ENCODE peak calls at places on chromosomes 4 and X, in four cellular contexts. One of them, this sample, is unnamed.
A peak's percentile ranks its signal among the peaks of the same experiment; 100 is the strongest.

GRCh38 chr4:168562021-168562691 is 65.3 kb downstream of the PALLD start:
- DNase-seq in K562: no peak
- DNase-seq in HepG2: no peak
- DNase-seq in WTC11: no peak
- DNase-seq in this sample: no peak

GRCh38 chr4:68109891-68110290 is 19.8 kb downstream of the TMPRSS11F start:
- DNase-seq in K562: no peak
- DNase-seq in HepG2: no peak
- DNase-seq in WTC11: no peak
- DNase-seq in this sample: no peak

GRCh38 chrX:69113723-69114122 is 51.5 kb downstream of the PJA1 start:
- DNase-seq in K562: no peak
- DNase-seq in HepG2: no peak
- DNase-seq in WTC11: no peak
- DNase-seq in this sample: no peak

GRCh38 chr4:98468744-98469143 is 189.7 kb downstream of the TSPAN5 start:
- DNase-seq in K562: no peak
- DNase-seq in HepG2: no peak
- DNase-seq in WTC11: no peak
- DNase-seq in this sample: no peak

GRCh38 chr4:145814246-145814645 is 124.4 kb downstream of the ZNF827 start:
- DNase-seq in K562: no peak
- DNase-seq in HepG2: no peak
- DNase-seq in WTC11: no peak
- DNase-seq in this sample: no peak

GRCh38 chr4:178414881-178415446 is 972.7 kb upstream of the AGA start:
- DNase-seq in K562: no peak
- DNase-seq in HepG2: no peak
- DNase-seq in WTC11: no peak
- DNase-seq in this sample: no peak

GRCh38 chr4:150816491-150816890 is 198.6 kb downstream of the LRBA start:
- DNase-seq in K562: no peak
- DNase-seq in HepG2: no peak
- DNase-seq in WTC11: no peak
- DNase-seq in this sample: no peak

GRCh38 chrX:34655496-34656258 is 1.4 kb downstream of the TMEM47 start:
- DNase-seq in K562: no peak
- DNase-seq in HepG2: no peak
- DNase-seq in WTC11: no peak
- DNase-seq in this sample: no peak

GRCh38 chr4:174523003-174523693 is 860 bp upstream of the HPGD start:
- DNase-seq in K562: no peak
- DNase-seq in HepG2: no peak
- DNase-seq in WTC11: no peak
- DNase-seq in this sample: no peak

GRCh38 chr4:182240161-182241130 is 2.8 kb upstream of the TENM3 start:
- DNase-seq in K562: no peak
- DNase-seq in HepG2: peak; percentile 81
- DNase-seq in WTC11: no peak
- DNase-seq in this sample: no peak

GRCh38 chr4:184447664-184448063 is 26.7 kb downstream of the IRF2 start:
- DNase-seq in K562: no peak
- DNase-seq in HepG2: no peak
- DNase-seq in WTC11: peak; percentile 56
- DNase-seq in this sample: no peak

GRCh38 chr4:125389713-125390112 is 75.0 kb downstream of the FAT4 start:
- DNase-seq in K562: no peak
- DNase-seq in HepG2: no peak
- DNase-seq in WTC11: no peak
- DNase-seq in this sample: no peak

GRCh38 chr4:15402146-15402545 is 25.7 kb upstream of the C1QTNF7 start:
- DNase-seq in K562: no peak
- DNase-seq in HepG2: no peak
- DNase-seq in WTC11: no peak
- DNase-seq in this sample: no peak

GRCh38 chr4:73222466-73223257 is 35.9 kb downstream of the ANKRD17 start:
- DNase-seq in K562: peak; percentile 35
- DNase-seq in HepG2: peak; percentile 75
- DNase-seq in WTC11: no peak
- DNase-seq in this sample: peak; percentile 55

GRCh38 chr4:126604273-126604867 is 1028.4 kb upstream of the INTU start:
- DNase-seq in K562: peak; percentile 38
- DNase-seq in HepG2: peak; percentile 18
- DNase-seq in WTC11: peak; percentile 20
- DNase-seq in this sample: no peak

GRCh38 chr4:169256101-169256612 is 14.6 kb downstream of the SH3RF1 start:
- DNase-seq in K562: no peak
- DNase-seq in HepG2: no peak
- DNase-seq in WTC11: no peak
- DNase-seq in this sample: no peak

GRCh38 chr4:65170768-65171514 is 499.3 kb downstream of the EPHA5 start:
- DNase-seq in K562: no peak
- DNase-seq in HepG2: no peak
- DNase-seq in WTC11: no peak
- DNase-seq in this sample: no peak

GRCh38 chr4:16893141-16893571 is 5.3 kb downstream of the LDB2 start:
- DNase-seq in K562: no peak
- DNase-seq in HepG2: no peak
- DNase-seq in WTC11: no peak
- DNase-seq in this sample: no peak

GRCh38 chr4:182089326-182089725 is 153.9 kb upstream of the TENM3 start:
- DNase-seq in K562: no peak
- DNase-seq in HepG2: peak; percentile 10
- DNase-seq in WTC11: peak; percentile 21
- DNase-seq in this sample: no peak

GRCh38 chrX:120310861-120311631 is at the start of gene TMEM255A:
- DNase-seq in K562: no peak
- DNase-seq in HepG2: no peak
- DNase-seq in WTC11: peak; percentile 25
- DNase-seq in this sample: no peak

GRCh38 chr4:77852892-77853495 is 9.6 kb upstream of the MRPL1 start:
- DNase-seq in K562: no peak
- DNase-seq in HepG2: no peak
- DNase-seq in WTC11: no peak
- DNase-seq in this sample: peak; percentile 13

GRCh38 chr4:30718021-30718888 is 1.9 kb upstream of the PCDH7 start:
- DNase-seq in K562: no peak
- DNase-seq in HepG2: no peak
- DNase-seq in WTC11: peak; percentile 66
- DNase-seq in this sample: no peak

GRCh38 chrX:145751943-145752342 is 65.7 kb upstream of the SLITRK2 start:
- DNase-seq in K562: no peak
- DNase-seq in HepG2: no peak
- DNase-seq in WTC11: no peak
- DNase-seq in this sample: no peak

GRCh38 chr4:2936773-2937145 is 26.4 kb downstream of the NOP14 start:
- DNase-seq in K562: no peak
- DNase-seq in HepG2: no peak
- DNase-seq in WTC11: no peak
- DNase-seq in this sample: peak; percentile 53

GRCh38 chrX:108001218-108001814 is 19.1 kb upstream of the TEX13B start:
- DNase-seq in K562: peak; percentile 13
- DNase-seq in HepG2: peak; percentile 11
- DNase-seq in WTC11: no peak
- DNase-seq in this sample: no peak

GRCh38 chr4:61200195-61200990 is at the start of gene ADGRL3:
- DNase-seq in K562: no peak
- DNase-seq in HepG2: no peak
- DNase-seq in WTC11: peak; percentile 84
- DNase-seq in this sample: no peak

GRCh38 chr4:176443117-176443516 is 123.4 kb downstream of the SPCS3 start:
- DNase-seq in K562: no peak
- DNase-seq in HepG2: no peak
- DNase-seq in WTC11: no peak
- DNase-seq in this sample: no peak

DNA sequence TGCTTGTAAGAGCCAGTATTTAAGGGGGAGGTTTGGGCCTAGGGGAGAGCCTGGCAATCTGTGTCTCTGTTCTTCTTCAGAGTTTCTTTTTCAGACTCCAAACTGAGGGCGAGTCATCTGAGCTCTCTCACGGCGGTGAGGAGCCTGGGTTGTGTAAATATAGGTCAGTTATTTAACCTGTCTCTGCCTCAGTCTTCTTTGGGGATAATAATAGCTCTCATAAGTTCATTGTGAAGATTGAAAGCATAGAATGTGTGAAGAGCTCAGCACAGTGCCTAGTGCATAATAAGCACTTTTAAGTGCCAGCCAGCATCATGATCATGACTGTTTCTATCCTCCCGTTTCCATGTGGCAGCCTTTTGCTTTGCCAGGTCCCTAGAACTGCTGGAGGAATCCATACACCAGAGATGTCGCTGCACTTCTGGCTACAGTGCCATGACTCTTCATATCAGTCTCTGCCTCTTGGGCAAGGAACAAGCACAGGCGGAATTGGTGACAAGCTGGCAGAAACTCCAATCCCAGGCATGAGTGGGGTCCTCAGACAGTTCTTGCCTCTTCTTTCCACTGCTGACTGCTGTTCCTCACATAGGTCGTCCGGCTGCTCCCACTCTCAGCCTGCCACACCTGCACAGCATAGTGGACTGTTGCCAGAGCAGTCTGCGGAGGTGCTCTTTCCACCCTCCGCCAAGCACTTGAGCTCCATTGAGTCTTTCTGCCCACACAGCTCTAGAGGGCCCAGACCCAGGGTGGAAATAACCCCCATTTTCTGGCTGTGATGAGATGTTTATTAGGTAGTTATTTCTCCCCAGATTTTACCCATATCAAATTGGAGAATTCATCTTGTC is 103.7 kb upstream of the MAML3 start:
- DNase-seq in K562: no peak
- DNase-seq in HepG2: no peak
- DNase-seq in WTC11: no peak
- DNase-seq in this sample: no peak
- TF ChIP-seq NR2C2 in K562: no peak
- TF ChIP-seq NR2C2 in HepG2: no peak
- TF ChIP-seq NR2C2 in WTC11: no peak
- TF ChIP-seq NR2C2 in this sample: no peak

GRCh38 chr4:7805533-7806079 is 134.1 kb downstream of the AFAP1 start:
- DNase-seq in K562: no peak
- DNase-seq in HepG2: peak; percentile 96
- DNase-seq in WTC11: no peak
- DNase-seq in this sample: no peak
- TF ChIP-seq NR2C2 in K562: no peak
- TF ChIP-seq NR2C2 in HepG2: peak; percentile 11
- TF ChIP-seq NR2C2 in WTC11: no peak
- TF ChIP-seq NR2C2 in this sample: no peak

GRCh38 chrX:21408324-21408723 is 34.1 kb downstream of the CNKSR2 start:
- DNase-seq in K562: no peak
- DNase-seq in HepG2: no peak
- DNase-seq in WTC11: no peak
- DNase-seq in this sample: no peak

GRCh38 chrX:21408776-21409175 is 34.6 kb downstream of the CNKSR2 start:
- DNase-seq in K562: no peak
- DNase-seq in HepG2: no peak
- DNase-seq in WTC11: no peak
- DNase-seq in this sample: no peak

GRCh38 chrX:21412029-21412428 is 37.8 kb downstream of the CNKSR2 start:
- DNase-seq in K562: no peak
- DNase-seq in HepG2: no peak
- DNase-seq in WTC11: no peak
- DNase-seq in this sample: no peak

GRCh38 chrX:21412883-21413282 is 38.7 kb downstream of the CNKSR2 start:
- DNase-seq in K562: no peak
- DNase-seq in HepG2: no peak
- DNase-seq in WTC11: no peak
- DNase-seq in this sample: no peak
- TF ChIP-seq NR2C2 in K562: no peak
- TF ChIP-seq NR2C2 in HepG2: no peak
- TF ChIP-seq NR2C2 in WTC11: no peak
- TF ChIP-seq NR2C2 in this sample: no peak

DNA sequence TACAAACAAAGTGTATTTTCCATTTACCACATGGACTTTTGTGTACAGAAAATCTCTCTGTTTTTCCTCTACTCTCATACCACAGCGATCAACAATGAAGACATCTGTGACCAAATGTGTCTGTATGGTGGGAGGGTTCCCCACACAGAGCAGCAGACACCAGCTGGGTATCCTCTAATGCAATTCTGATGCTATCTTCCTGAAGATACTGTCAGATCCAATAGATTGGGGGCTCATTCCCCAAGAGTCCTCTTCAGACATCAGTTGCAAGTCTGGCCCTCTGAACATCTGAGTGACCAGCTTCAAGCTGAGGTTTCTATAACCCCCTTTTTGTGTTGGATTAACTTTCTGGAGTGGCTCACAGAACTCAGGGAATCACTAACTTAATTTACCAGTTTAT is 659.4 kb downstream of the CCSER1 start:
- DNase-seq in K562: no peak
- DNase-seq in HepG2: no peak
- DNase-seq in WTC11: no peak
- DNase-seq in this sample: no peak
- TF ChIP-seq NR2C2 in K562: no peak
- TF ChIP-seq NR2C2 in HepG2: no peak
- TF ChIP-seq NR2C2 in WTC11: no peak
- TF ChIP-seq NR2C2 in this sample: no peak

GRCh38 chr4:155529197-155529596 is 137.5 kb upstream of the GUCY1A1 start:
- DNase-seq in K562: no peak
- DNase-seq in HepG2: no peak
- DNase-seq in WTC11: peak; percentile 29
- DNase-seq in this sample: no peak
- TF ChIP-seq NR2C2 in K562: no peak
- TF ChIP-seq NR2C2 in HepG2: no peak
- TF ChIP-seq NR2C2 in WTC11: no peak
- TF ChIP-seq NR2C2 in this sample: no peak

GRCh38 chr4:44632089-44632488 is 19.3 kb downstream of the YIPF7 start:
- DNase-seq in K562: no peak
- DNase-seq in HepG2: no peak
- DNase-seq in WTC11: no peak
- DNase-seq in this sample: no peak

GRCh38 chr4:44623687-44624086 is 27.7 kb downstream of the YIPF7 start:
- DNase-seq in K562: no peak
- DNase-seq in HepG2: no peak
- DNase-seq in WTC11: no peak
- DNase-seq in this sample: no peak

GRCh38 chr4:44632733-44633132 is 18.7 kb downstream of the YIPF7 start:
- DNase-seq in K562: no peak
- DNase-seq in HepG2: no peak
- DNase-seq in WTC11: peak; percentile 26
- DNase-seq in this sample: no peak

GRCh38 chr4:44629280-44629866 is 22.1 kb downstream of the YIPF7 start:
- DNase-seq in K562: peak; percentile 45
- DNase-seq in HepG2: peak; percentile 41
- DNase-seq in WTC11: peak; percentile 27
- DNase-seq in this sample: peak; percentile 12
- TF ChIP-seq NR2C2 in K562: no peak
- TF ChIP-seq NR2C2 in HepG2: no peak
- TF ChIP-seq NR2C2 in WTC11: no peak
- TF ChIP-seq NR2C2 in this sample: no peak

This sample was measured in GM12878.